ENCODE peak calls at places on chromosomes 4 and X, in five cellular contexts. One of them, this sample, is unnamed.

GRCh38 chr4:119641765-119642164 is 13.2 kb upstream of the PDE5A start:
- DNase-seq in PC-3: no peak
- DNase-seq in CD4-positive, CD25-positive, alpha-beta regulatory T cell: no peak
- DNase-seq in pancreas: no peak
- DNase-seq in tibial artery: no peak
- DNase-seq in this sample: no peak

GRCh38 chr4:133498149-133498548 is 349.1 kb downstream of the PCDH10 start:
- DNase-seq in CD4-positive, CD25-positive, alpha-beta regulatory T cell: no peak
- DNase-seq in tibial artery: no peak
- DNase-seq in pancreas: no peak
- DNase-seq in PC-3: peak; percentile 58
- DNase-seq in this sample: no peak

GRCh38 chrX:154761977-154762528 is 611 bp upstream of the DKC1 start:
- DNase-seq in CD4-positive, CD25-positive, alpha-beta regulatory T cell: no peak
- DNase-seq in pancreas: no peak
- DNase-seq in PC-3: no peak
- DNase-seq in tibial artery: no peak
- DNase-seq in this sample: no peak

GRCh38 chrX:614136-614535 is 16.5 kb upstream of the SHOX start:
- DNase-seq in PC-3: no peak
- DNase-seq in CD4-positive, CD25-positive, alpha-beta regulatory T cell: no peak
- DNase-seq in pancreas: no peak
- DNase-seq in tibial artery: no peak
- DNase-seq in this sample: no peak

GRCh38 chrX:74613350-74614192 is 853 bp downstream of the RLIM start:
- DNase-seq in PC-3: peak; percentile 6
- DNase-seq in CD4-positive, CD25-positive, alpha-beta regulatory T cell: no peak
- DNase-seq in pancreas: peak; percentile 12
- DNase-seq in tibial artery: peak; percentile 19
- DNase-seq in this sample: peak; percentile 26

GRCh38 chrX:14697453-14697852 is 168.1 kb downstream of the GLRA2 start:
- DNase-seq in tibial artery: peak; percentile 21
- DNase-seq in CD4-positive, CD25-positive, alpha-beta regulatory T cell: no peak
- DNase-seq in PC-3: peak; percentile 69
- DNase-seq in pancreas: peak; percentile 43
- DNase-seq in this sample: peak; percentile 28

GRCh38 chr4:38782452-38783108 is at the start of gene TLR10:
- DNase-seq in CD4-positive, CD25-positive, alpha-beta regulatory T cell: peak; percentile 46
- DNase-seq in tibial artery: no peak
- DNase-seq in pancreas: peak; percentile 56
- DNase-seq in PC-3: peak; percentile 41
- DNase-seq in this sample: peak; percentile 36

GRCh38 chr4:15653864-15654391 is 1.2 kb downstream of the FBXL5 start:
- DNase-seq in tibial artery: no peak
- DNase-seq in pancreas: no peak
- DNase-seq in PC-3: peak; percentile 32
- DNase-seq in CD4-positive, CD25-positive, alpha-beta regulatory T cell: peak; percentile 4
- DNase-seq in this sample: no peak

GRCh38 chr4:76696109-76696508 is 201.8 kb downstream of the SOWAHB start:
- DNase-seq in PC-3: peak; percentile 8
- DNase-seq in CD4-positive, CD25-positive, alpha-beta regulatory T cell: no peak
- DNase-seq in tibial artery: no peak
- DNase-seq in pancreas: no peak
- DNase-seq in this sample: no peak

GRCh38 chr4:67049446-67049845 is 495.9 kb downstream of the CENPC start:
- DNase-seq in PC-3: no peak
- DNase-seq in pancreas: no peak
- DNase-seq in tibial artery: no peak
- DNase-seq in CD4-positive, CD25-positive, alpha-beta regulatory T cell: no peak
- DNase-seq in this sample: no peak

GRCh38 chr4:109629775-109630174 is 69.7 kb downstream of the MCUB start:
- DNase-seq in pancreas: no peak
- DNase-seq in CD4-positive, CD25-positive, alpha-beta regulatory T cell: no peak
- DNase-seq in tibial artery: no peak
- DNase-seq in PC-3: peak; percentile 39
- DNase-seq in this sample: no peak

GRCh38 chr4:156495836-156496235 is 475.8 kb downstream of the PDGFC start:
- DNase-seq in pancreas: no peak
- DNase-seq in PC-3: peak; percentile 20
- DNase-seq in tibial artery: no peak
- DNase-seq in CD4-positive, CD25-positive, alpha-beta regulatory T cell: no peak
- DNase-seq in this sample: no peak

DNA sequence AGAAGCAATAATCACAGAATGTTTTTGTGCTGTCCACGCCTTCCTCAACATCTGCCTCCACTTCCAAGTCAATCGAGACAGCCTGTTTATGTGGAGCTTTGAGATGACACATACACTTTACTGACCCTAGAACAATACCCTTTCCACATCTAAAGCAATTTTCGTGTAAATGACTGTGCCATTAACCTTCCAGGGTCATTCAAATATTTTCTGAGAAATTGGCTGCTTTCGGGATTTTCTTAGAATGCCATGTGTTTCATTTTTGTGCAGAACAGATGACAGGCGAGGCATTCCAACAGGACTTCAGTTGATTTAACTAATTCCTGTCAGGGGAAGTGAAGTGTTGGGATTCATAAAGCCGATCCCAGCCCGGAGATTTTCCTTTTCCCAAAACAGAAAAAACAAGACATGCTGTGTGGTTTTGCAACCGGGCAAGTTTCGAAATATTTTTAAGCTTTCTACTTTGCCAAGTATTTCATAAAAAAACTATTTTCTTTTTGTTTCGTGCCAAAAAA is 73.9 kb downstream of the SORBS2 start:
- DNase-seq in PC-3: no peak
- DNase-seq in tibial artery: no peak
- DNase-seq in pancreas: no peak
- DNase-seq in CD4-positive, CD25-positive, alpha-beta regulatory T cell: no peak
- DNase-seq in this sample: no peak
- H3K27ac ChIP-seq in PC-3: no peak overlapping the region
- H3K27ac ChIP-seq in tibial artery: peak overlapping the region; percentile 84
- H3K27ac ChIP-seq in pancreas: peak overlapping the region; percentile 29
- H3K27ac ChIP-seq in CD4-positive, CD25-positive, alpha-beta regulatory T cell: no peak overlapping the region
- H3K27ac ChIP-seq in this sample: peak overlapping the region; percentile 73

GRCh38 chrX:68945603-68946228 is 116.9 kb downstream of the EFNB1 start:
- DNase-seq in CD4-positive, CD25-positive, alpha-beta regulatory T cell: no peak
- DNase-seq in pancreas: no peak
- DNase-seq in PC-3: peak; percentile 48
- DNase-seq in tibial artery: no peak
- DNase-seq in this sample: no peak

GRCh38 chrX:68945081-68945602 is 116.3 kb downstream of the EFNB1 start:
- DNase-seq in tibial artery: no peak
- DNase-seq in PC-3: no peak
- DNase-seq in pancreas: no peak
- DNase-seq in CD4-positive, CD25-positive, alpha-beta regulatory T cell: no peak
- DNase-seq in this sample: no peak

GRCh38 chrX:68942141-68942540 is 113.3 kb downstream of the EFNB1 start:
- DNase-seq in PC-3: no peak
- DNase-seq in pancreas: peak; percentile 51
- DNase-seq in tibial artery: no peak
- DNase-seq in CD4-positive, CD25-positive, alpha-beta regulatory T cell: no peak
- DNase-seq in this sample: peak; percentile 81

GRCh38 chrX:68942797-68943196 is 114.0 kb downstream of the EFNB1 start:
- DNase-seq in PC-3: no peak
- DNase-seq in pancreas: no peak
- DNase-seq in tibial artery: no peak
- DNase-seq in CD4-positive, CD25-positive, alpha-beta regulatory T cell: no peak
- DNase-seq in this sample: no peak

DNA sequence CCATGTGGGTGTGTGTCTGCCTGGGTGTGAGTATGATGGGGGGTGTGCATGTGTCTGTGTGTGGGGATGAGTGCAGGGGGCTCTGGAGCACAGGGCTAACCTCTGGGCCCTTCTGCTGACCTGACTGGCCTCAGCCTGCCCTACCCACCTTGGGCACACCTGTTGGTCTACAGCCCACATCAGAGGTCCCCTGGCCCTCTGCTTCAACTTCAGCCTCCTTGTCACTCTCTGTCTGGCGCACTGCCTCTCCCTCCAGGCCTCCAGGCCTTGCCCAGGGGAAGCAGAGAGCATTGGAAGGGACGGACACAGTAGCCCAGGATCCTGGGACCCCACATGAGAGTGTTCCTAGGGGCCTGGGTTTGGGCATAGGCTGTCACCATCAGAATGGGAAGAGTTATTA is 115.4 kb downstream of the EFNB1 start:
- DNase-seq in PC-3: no peak
- DNase-seq in tibial artery: no peak
- DNase-seq in pancreas: no peak
- DNase-seq in CD4-positive, CD25-positive, alpha-beta regulatory T cell: no peak
- DNase-seq in this sample: no peak
- H3K27me3 ChIP-seq in PC-3: no peaks in the 10 kb centered on the region
- H3K27me3 ChIP-seq in tibial artery: no peaks in the 10 kb centered on the region
- H3K27me3 ChIP-seq in pancreas: no peaks in the 10 kb centered on the region
- H3K27me3 ChIP-seq in CD4-positive, CD25-positive, alpha-beta regulatory T cell: no peaks in the 10 kb centered on the region
- H3K27me3 ChIP-seq in this sample: no peaks in the 10 kb centered on the region

GRCh38 chr4:7206856-7207567 is 14.7 kb downstream of the SORCS2 start:
- DNase-seq in tibial artery: peak; percentile 83
- DNase-seq in pancreas: peak; percentile 42
- DNase-seq in PC-3: peak; percentile 82
- DNase-seq in CD4-positive, CD25-positive, alpha-beta regulatory T cell: no peak
- DNase-seq in this sample: peak; percentile 64

GRCh38 chr4:7209699-7210098 is 17.4 kb downstream of the SORCS2 start:
- DNase-seq in CD4-positive, CD25-positive, alpha-beta regulatory T cell: no peak
- DNase-seq in PC-3: peak; percentile 51
- DNase-seq in pancreas: no peak
- DNase-seq in tibial artery: no peak
- DNase-seq in this sample: no peak

GRCh38 chr4:7206385-7206784 is 14.0 kb downstream of the SORCS2 start:
- DNase-seq in CD4-positive, CD25-positive, alpha-beta regulatory T cell: no peak
- DNase-seq in tibial artery: peak; percentile 51
- DNase-seq in pancreas: no peak
- DNase-seq in PC-3: peak; percentile 61
- DNase-seq in this sample: no peak

GRCh38 chr4:7208509-7209451 is 16.4 kb downstream of the SORCS2 start:
- DNase-seq in tibial artery: no peak
- DNase-seq in PC-3: no peak
- DNase-seq in CD4-positive, CD25-positive, alpha-beta regulatory T cell: no peak
- DNase-seq in pancreas: no peak
- DNase-seq in this sample: no peak

GRCh38 chr4:7207791-7208231 is 15.5 kb downstream of the SORCS2 start:
- DNase-seq in PC-3: no peak
- DNase-seq in CD4-positive, CD25-positive, alpha-beta regulatory T cell: no peak
- DNase-seq in tibial artery: no peak
- DNase-seq in pancreas: no peak
- DNase-seq in this sample: no peak
- H3K27ac ChIP-seq in PC-3: peak overlapping the region; percentile 98
- H3K27ac ChIP-seq in CD4-positive, CD25-positive, alpha-beta regulatory T cell: no peak overlapping the region
- H3K27ac ChIP-seq in tibial artery: peak overlapping the region; percentile 76
- H3K27ac ChIP-seq in pancreas: no peak overlapping the region
- H3K27ac ChIP-seq in this sample: peak overlapping the region; percentile 68

GRCh38 chr4:7960790-7961655 is 21.4 kb upstream of the AFAP1 start:
- DNase-seq in PC-3: peak; percentile 37
- DNase-seq in tibial artery: peak; percentile 65
- DNase-seq in pancreas: peak; percentile 37
- DNase-seq in CD4-positive, CD25-positive, alpha-beta regulatory T cell: no peak
- DNase-seq in this sample: no peak
- H3K27me3 ChIP-seq in PC-3: no peaks in the 10 kb centered on the region
- H3K27me3 ChIP-seq in tibial artery: no peaks in the 10 kb centered on the region
- H3K27me3 ChIP-seq in pancreas: no peaks in the 10 kb centered on the region
- H3K27me3 ChIP-seq in CD4-positive, CD25-positive, alpha-beta regulatory T cell: no peaks in the 10 kb centered on the region
- H3K27me3 ChIP-seq in this sample: no peaks in the 10 kb centered on the region

GRCh38 chrX:71935542-71935941 is 24.9 kb downstream of the NHSL2 start:
- DNase-seq in tibial artery: peak; percentile 41
- DNase-seq in PC-3: no peak
- DNase-seq in pancreas: no peak
- DNase-seq in CD4-positive, CD25-positive, alpha-beta regulatory T cell: no peak
- DNase-seq in this sample: no peak
- H3K27ac ChIP-seq in tibial artery: no peak overlapping the region
- H3K27ac ChIP-seq in PC-3: no peak overlapping the region
- H3K27ac ChIP-seq in pancreas: no peak overlapping the region
- H3K27ac ChIP-seq in CD4-positive, CD25-positive, alpha-beta regulatory T cell: no peak overlapping the region
- H3K27ac ChIP-seq in this sample: no peak overlapping the region

DNA sequence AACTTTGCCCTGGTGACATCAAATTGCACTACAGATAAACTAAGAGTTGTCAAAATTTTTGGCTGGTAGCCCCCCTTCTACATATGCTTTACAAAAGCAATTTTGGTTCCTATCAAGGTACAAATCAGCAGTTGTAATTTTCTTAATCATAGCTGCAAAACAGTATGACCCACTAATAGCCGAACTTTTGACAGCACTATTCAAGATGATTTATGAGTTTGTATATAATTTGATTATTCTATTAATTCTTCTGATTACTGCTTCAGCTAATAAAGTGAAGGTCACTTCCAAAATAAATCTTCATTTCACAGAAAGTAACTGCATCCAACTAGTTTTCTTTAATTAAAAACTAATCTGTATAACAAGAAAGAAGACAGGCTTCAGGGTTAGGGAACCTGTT is 119.6 kb downstream of the CHM start:
- DNase-seq in CD4-positive, CD25-positive, alpha-beta regulatory T cell: no peak
- DNase-seq in pancreas: no peak
- DNase-seq in tibial artery: no peak
- DNase-seq in PC-3: no peak
- DNase-seq in this sample: no peak
- H3K27me3 ChIP-seq in CD4-positive, CD25-positive, alpha-beta regulatory T cell: no peaks in the 10 kb centered on the region
- H3K27me3 ChIP-seq in pancreas: no peaks in the 10 kb centered on the region
- H3K27me3 ChIP-seq in tibial artery: no peaks in the 10 kb centered on the region
- H3K27me3 ChIP-seq in PC-3: no peaks in the 10 kb centered on the region
- H3K27me3 ChIP-seq in this sample: no peaks in the 10 kb centered on the region

DNA sequence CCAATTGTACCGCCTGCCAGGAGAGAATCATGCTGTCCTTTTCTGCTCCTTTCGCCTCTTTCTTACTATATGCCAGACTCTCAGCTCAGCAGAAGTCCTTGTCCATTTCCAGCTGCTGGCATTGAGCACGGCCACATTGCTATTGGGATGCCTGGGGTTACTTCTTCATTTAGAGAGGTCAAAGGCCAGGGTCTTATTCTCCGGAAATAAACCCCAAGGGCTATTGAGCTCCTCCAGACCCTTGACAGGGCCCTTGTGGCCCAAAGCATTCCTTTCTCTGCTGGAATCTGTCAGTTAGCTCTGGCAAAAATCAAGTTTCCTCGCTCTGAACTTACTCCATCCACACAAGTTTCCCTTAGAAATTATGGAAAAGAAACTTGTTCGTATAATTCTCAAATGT is 11.9 kb downstream of the AKAP4 start:
- DNase-seq in PC-3: no peak
- DNase-seq in pancreas: no peak
- DNase-seq in CD4-positive, CD25-positive, alpha-beta regulatory T cell: no peak
- DNase-seq in tibial artery: no peak
- DNase-seq in this sample: no peak
- H3K27ac ChIP-seq in PC-3: no peak overlapping the region
- H3K27ac ChIP-seq in pancreas: no peak overlapping the region
- H3K27ac ChIP-seq in CD4-positive, CD25-positive, alpha-beta regulatory T cell: no peak overlapping the region
- H3K27ac ChIP-seq in tibial artery: no peak overlapping the region
- H3K27ac ChIP-seq in this sample: no peak overlapping the region

GRCh38 chrX:106203315-106203714 is 35.2 kb downstream of the PWWP3B start:
- DNase-seq in PC-3: peak; percentile 67
- DNase-seq in tibial artery: no peak
- DNase-seq in CD4-positive, CD25-positive, alpha-beta regulatory T cell: no peak
- DNase-seq in pancreas: no peak
- DNase-seq in this sample: no peak

GRCh38 chrX:106201502-106202178 is 33.5 kb downstream of the PWWP3B start:
- DNase-seq in pancreas: no peak
- DNase-seq in tibial artery: no peak
- DNase-seq in PC-3: no peak
- DNase-seq in CD4-positive, CD25-positive, alpha-beta regulatory T cell: no peak
- DNase-seq in this sample: no peak
- H3K27me3 ChIP-seq in pancreas: peaks cover 3% of the 10 kb centered on the region
- H3K27me3 ChIP-seq in tibial artery: no peaks in the 10 kb centered on the region
- H3K27me3 ChIP-seq in PC-3: no peaks in the 10 kb centered on the region
- H3K27me3 ChIP-seq in CD4-positive, CD25-positive, alpha-beta regulatory T cell: no peaks in the 10 kb centered on the region
- H3K27me3 ChIP-seq in this sample: no peaks in the 10 kb centered on the region